ENCODE peak calls at places on chromosomes 7 and 10, in seven cellular contexts. L, H, M, Y, Q, Z and R are unnamed samples.

GRCh38 chr7:14233026-14233897 is 243.8 kb upstream of the ETV1 start:
- DNase-seq in L (no peak), H (no peak), M (no peak), Y (no peak), Q (no peak), Z (no peak), R (no peak)

GRCh38 chr7:44333971-44334733 is 8.8 kb upstream of the CAMK2B start:
- DNase-seq in L (no peak), H (no peak), M (no peak), Y (no peak), Q (no peak), Z (peak; percentile 37), R (no peak)

GRCh38 chr7:148232784-148233183 is 357.8 kb upstream of the C7orf33 start:
- DNase-seq in L (no peak), H (no peak), M (no peak), Y (no peak), Q (no peak), Z (no peak), R (no peak)

GRCh38 chr7:70484255-70484654 is 647.7 kb upstream of the GALNT17 start:
- DNase-seq in L (no peak), H (no peak), M (no peak), Y (no peak), Q (no peak), Z (no peak), R (no peak)

GRCh38 chr7:100191775-100192174 is 14.1 kb downstream of the STAG3 start:
- DNase-seq in L (no peak), H (no peak), M (no peak), Y (no peak), Q (no peak), Z (no peak), R (no peak)

GRCh38 chr7:12722136-12722535 is 34.7 kb downstream of the ARL4A start:
- DNase-seq in L (no peak), H (no peak), M (no peak), Y (no peak), Q (no peak), Z (no peak), R (no peak)

GRCh38 chr7:32428546-32428945 is 61.6 kb downstream of the LSM5 start:
- DNase-seq in L (peak; percentile 38), H (no peak), M (no peak), Y (no peak), Q (no peak), Z (peak; percentile 47), R (no peak)

GRCh38 chr10:133318494-133319127 is 9.9 kb downstream of the ZNF511 start:
- DNase-seq in L (peak; percentile 88), H (no peak), M (peak; percentile 62), Y (no peak), Q (peak; percentile 56), Z (peak; percentile 89), R (no peak)

GRCh38 chr10:80152820-80153219 is 20.3 kb downstream of the PLAC9 start:
- DNase-seq in L (no peak), H (no peak), M (no peak), Y (no peak), Q (no peak), Z (no peak), R (no peak)

GRCh38 chr10:12243860-12244620 is 48.1 kb downstream of the CDC123 start:
- DNase-seq in L (no peak), H (no peak), M (no peak), Y (peak; percentile 65), Q (no peak), Z (no peak), R (no peak)

GRCh38 chr10:92839191-92840085 is 8.9 kb upstream of the EXOC6 start:
- DNase-seq in L (peak; percentile 63), H (no peak), M (peak; percentile 66), Y (no peak), Q (peak; percentile 34), Z (peak; percentile 95), R (no peak)

GRCh38 chr10:66805610-66806009 is 120.2 kb upstream of the LRRTM3 start:
- DNase-seq in L (no peak), H (no peak), M (no peak), Y (no peak), Q (no peak), Z (no peak), R (no peak)

GRCh38 chr10:6927001-6927400 is 346.9 kb upstream of the PRKCQ start:
- DNase-seq in L (no peak), H (no peak), M (no peak), Y (no peak), Q (no peak), Z (no peak), R (no peak)

GRCh38 chr7:82410461-82410860 is 33.1 kb downstream of the CACNA2D1 start:
- DNase-seq in L (no peak), H (no peak), M (no peak), Y (no peak), Q (no peak), Z (no peak), R (peak; percentile 31)

GRCh38 chr7:80876894-80877414 is 41.9 kb downstream of the SEMA3C start:
- DNase-seq in L (peak; percentile 34), H (peak; percentile 36), M (no peak), Y (no peak), Q (no peak), Z (no peak), R (no peak)

GRCh38 chr10:21527634-21528451 is 2.4 kb upstream of the SKIDA1 start:
- DNase-seq in L (no peak), H (no peak), M (no peak), Y (no peak), Q (no peak), Z (no peak), R (no peak)

GRCh38 chr10:21053953-21054352 is 156.8 kb upstream of the NEBL start:
- DNase-seq in L (no peak), H (no peak), M (no peak), Y (no peak), Q (no peak), Z (no peak), R (no peak)

GRCh38 chr7:99623091-99623693 is 6.4 kb downstream of the ZSCAN25 start:
- DNase-seq in L (no peak), H (no peak), M (no peak), Y (no peak), Q (no peak), Z (no peak), R (no peak)

GRCh38 chr10:118595598-118596425 is at the start of gene PRLHR:
- DNase-seq in L (peak; percentile 92), H (no peak), M (peak; percentile 11), Y (no peak), Q (no peak), Z (peak; percentile 90), R (peak; percentile 47)

GRCh38 chr7:40586197-40586596 is 451.4 kb downstream of the SUGCT start:
- DNase-seq in L (no peak), H (no peak), M (no peak), Y (no peak), Q (no peak), Z (no peak), R (no peak)

GRCh38 chr7:56105508-56105907 is 768 bp downstream of the CHCHD2 start:
- DNase-seq in L (no peak), H (peak; percentile 39), M (no peak), Y (no peak), Q (peak; percentile 73), Z (no peak), R (no peak)
- TF ChIP-seq JUND in L (no peak), H (no peak), M (peak; percentile 73), Y (no peak), Q (no peak), Z (no peak), R (no peak)

GRCh38 chr10:77707570-77707969 is 70.0 kb upstream of the KCNMA1 start:
- DNase-seq in L (no peak), H (no peak), M (no peak), Y (no peak), Q (no peak), Z (no peak), R (no peak)

GRCh38 chr10:77710759-77711682 is 73.4 kb upstream of the KCNMA1 start:
- DNase-seq in L (peak; percentile 90), H (peak; percentile 6), M (peak; percentile 93), Y (no peak), Q (peak; percentile 5), Z (peak; percentile 99), R (peak; percentile 66)

GRCh38 chr10:77712207-77712606 is 74.6 kb upstream of the KCNMA1 start:
- DNase-seq in L (no peak), H (no peak), M (no peak), Y (no peak), Q (no peak), Z (no peak), R (no peak)

GRCh38 chr10:77711683-77712049 is 74.1 kb upstream of the KCNMA1 start:
- DNase-seq in L (no peak), H (no peak), M (no peak), Y (no peak), Q (no peak), Z (no peak), R (no peak)

DNA sequence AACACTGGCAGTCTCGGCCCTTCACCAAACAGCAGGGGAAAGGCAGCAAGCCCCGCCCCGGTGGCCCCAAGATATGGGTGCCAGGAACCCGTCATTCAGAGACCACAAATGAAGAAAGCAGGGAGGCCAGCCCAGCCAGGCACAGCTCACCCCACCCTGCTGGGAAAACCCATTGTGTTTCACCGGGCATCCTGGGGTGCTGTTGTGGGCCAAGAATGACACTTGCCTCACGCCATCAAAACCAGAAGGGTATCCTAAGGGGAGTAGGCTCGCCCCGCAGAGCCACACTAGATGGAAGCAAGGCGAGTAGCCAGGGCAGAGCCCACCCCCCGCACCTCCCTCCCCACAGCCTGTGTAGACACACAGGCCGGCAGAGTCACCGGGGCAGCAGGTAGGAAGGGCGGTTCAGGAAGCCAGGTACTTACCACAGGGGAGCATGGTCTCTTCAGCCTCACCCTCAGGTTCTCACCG is 72.5 kb upstream of the KCNMA1 start:
- DNase-seq in L (no peak), H (no peak), M (no peak), Y (peak; percentile 48), Q (no peak), Z (peak; percentile 79), R (no peak)
- TF ChIP-seq JUND in L (no peak), H (no peak), M (no peak), Y (no peak), Q (no peak), Z (no peak), R (no peak)

DNA sequence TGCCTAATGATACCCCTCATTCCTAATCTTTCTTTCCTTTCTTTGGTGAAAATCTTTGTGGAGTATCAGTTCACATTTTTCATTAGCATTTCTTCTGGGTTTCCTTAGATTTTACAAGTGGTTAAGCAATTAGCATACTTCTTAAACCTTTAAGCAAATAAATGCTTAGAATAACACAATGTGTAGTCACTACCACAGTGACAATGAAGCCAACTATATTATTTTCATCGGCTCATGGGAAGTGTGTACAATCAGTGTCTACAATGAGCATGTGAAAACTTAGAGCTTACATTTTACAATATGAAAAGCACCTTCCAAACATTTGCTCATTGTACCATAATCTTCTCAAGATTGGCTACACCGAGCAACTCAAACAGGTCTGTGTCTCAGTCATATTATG is 176.2 kb upstream of the PLXNA4 start:
- DNase-seq in L (no peak), H (no peak), M (no peak), Y (no peak), Q (no peak), Z (no peak), R (no peak)
- TF ChIP-seq JUND in L (no peak), H (no peak), M (no peak), Y (no peak), Q (no peak), Z (no peak), R (no peak)

GRCh38 chr7:118492466-118492865 is 268.0 kb downstream of the ANKRD7 start:
- DNase-seq in L (no peak), H (no peak), M (no peak), Y (no peak), Q (no peak), Z (no peak), R (no peak)
- TF ChIP-seq JUND in L (no peak), H (no peak), M (no peak), Y (no peak), Q (no peak), Z (no peak), R (no peak)